ENCODE peak calls at places on chromosomes 5 and 9, in eight cellular contexts. D, Q, E, V, X, G, F and H are unnamed samples.

GRCh38 chr5:92332039-92332438 is 948.9 kb upstream of the ARRDC3 start:
- DNase-seq in X (peak; percentile 47), V (no peak), F (no peak), G (no peak), E (no peak), D (no peak), Q (no peak), H (peak; percentile 44)

GRCh38 chr9:76887003-76887821 is 18.7 kb downstream of the PRUNE2 start:
- DNase-seq in Q (no peak), V (no peak), G (no peak), D (peak; percentile 58), E (no peak), F (no peak), X (no peak), H (no peak)

GRCh38 chr5:75051217-75051751 is 1.1 kb downstream of the GCNT4 start:
- DNase-seq in Q (no peak), F (no peak), G (peak; percentile 38), E (no peak), V (no peak), X (no peak), D (peak; percentile 67), H (peak; percentile 18)

GRCh38 chr5:75716715-75717081 is 539 bp downstream of the POC5 start:
- DNase-seq in D (no peak), G (no peak), V (no peak), Q (no peak), F (no peak), X (no peak), E (no peak), H (no peak)

GRCh38 chr5:98769006-98769255 is 4.5 kb upstream of the RGMB start:
- DNase-seq in Q (no peak), G (no peak), E (no peak), V (peak; percentile 45), D (peak; percentile 76), F (no peak), X (peak; percentile 46), H (no peak)

GRCh38 chr9:16449331-16449730 is 421.1 kb downstream of the BNC2 start:
- DNase-seq in G (no peak), V (no peak), E (no peak), X (no peak), F (no peak), D (no peak), Q (no peak), H (no peak)

GRCh38 chr9:78023003-78023741 is 8.4 kb downstream of the GNAQ start:
- DNase-seq in E (no peak), D (no peak), V (no peak), Q (no peak), X (no peak), F (no peak), G (no peak), H (no peak)

GRCh38 chr5:179242676-179243075 is 102.6 kb downstream of the ADAMTS2 start:
- DNase-seq in Q (no peak), D (peak; percentile 9), F (no peak), V (no peak), E (no peak), X (no peak), G (peak; percentile 19), H (no peak)

GRCh38 chr5:115296130-115296997 is at the start of gene CCDC112:
- DNase-seq in F (peak; percentile 76), D (peak; percentile 94), E (peak; percentile 69), X (peak; percentile 65), Q (no peak), V (peak; percentile 86), G (peak; percentile 90), H (peak; percentile 73)

GRCh38 chr5:84885479-84886258 is 501.0 kb upstream of the EDIL3 start:
- DNase-seq in F (no peak), V (peak; percentile 54), D (no peak), G (no peak), X (peak; percentile 35), Q (no peak), E (no peak), H (peak; percentile 35)

GRCh38 chr5:68479524-68479923 is 264.0 kb downstream of the PIK3R1 start:
- DNase-seq in E (no peak), D (no peak), G (no peak), V (peak; percentile 22), F (no peak), Q (no peak), X (no peak), H (no peak)

GRCh38 chr9:77544491-77545000 is 103.6 kb downstream of the GNA14 start:
- DNase-seq in E (no peak), F (no peak), X (no peak), Q (no peak), G (no peak), V (no peak), D (no peak), H (no peak)

GRCh38 chr5:149794338-149795023 is 64.4 kb downstream of the PPARGC1B start:
- DNase-seq in V (peak; percentile 44), Q (no peak), E (no peak), X (no peak), D (no peak), F (no peak), G (no peak), H (no peak)

GRCh38 chr5:141958113-141958512 is at the start of gene PCDH12:
- DNase-seq in E (no peak), D (peak; percentile 39), G (peak; percentile 53), V (peak; percentile 61), Q (no peak), X (no peak), F (no peak), H (no peak)

GRCh38 chr9:437066-438015 is 222.7 kb downstream of the DOCK8 start:
- DNase-seq in Q (no peak), X (no peak), D (no peak), E (no peak), F (no peak), G (no peak), V (no peak), H (peak; percentile 20)

GRCh38 chr9:104900871-104901270 is 27.1 kb downstream of the ABCA1 start:
- DNase-seq in V (no peak), E (no peak), F (no peak), G (no peak), Q (no peak), D (no peak), X (no peak), H (peak; percentile 48)

GRCh38 chr5:139967353-139967752 is 75.7 kb downstream of the NRG2 start:
- DNase-seq in D (no peak), F (no peak), E (no peak), V (no peak), G (no peak), Q (no peak), X (no peak), H (no peak)

GRCh38 chr9:71985070-71985956 is 73.9 kb downstream of the C9orf85 start:
- DNase-seq in Q (peak; percentile 64), X (peak; percentile 43), D (no peak), F (no peak), V (no peak), E (no peak), G (peak; percentile 70), H (no peak)

GRCh38 chr9:70480405-70480980 is 66.0 kb upstream of the KLF9 start:
- DNase-seq in V (peak; percentile 88), D (peak; percentile 86), Q (no peak), E (no peak), X (peak; percentile 14), F (no peak), G (no peak), H (peak; percentile 49)

GRCh38 chr5:23727271-23727670 is 219.9 kb downstream of the PRDM9 start:
- DNase-seq in V (no peak), G (no peak), Q (no peak), E (no peak), F (no peak), D (no peak), X (no peak), H (no peak)

DNA sequence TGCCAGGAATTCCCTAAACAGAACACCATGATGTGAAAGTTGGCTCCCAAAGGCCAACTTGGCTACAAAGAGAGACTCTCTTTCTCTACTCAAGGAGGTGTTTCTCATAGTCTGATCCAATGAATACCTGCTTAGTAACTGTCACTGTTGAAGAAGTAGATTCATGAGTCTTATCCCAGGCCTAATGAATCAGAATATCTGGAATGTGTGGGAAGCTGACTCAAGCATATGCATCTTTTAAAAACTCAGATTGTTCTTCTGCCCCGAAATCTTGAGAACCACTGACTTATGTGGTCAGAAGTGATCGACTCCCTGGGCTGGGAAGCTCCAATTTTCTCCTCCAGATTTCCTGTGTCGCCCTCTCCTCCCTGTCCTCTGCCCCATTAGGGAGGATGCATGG is 345.6 kb downstream of the PLK2 start:
- DNase-seq in F (no peak), E (no peak), D (no peak), X (peak; percentile 72), V (no peak), G (no peak), Q (no peak), H (peak; percentile 91)
- H3K27ac ChIP-seq in F (peak overlapping the region; percentile 59), E (no peak overlapping the region), D (no peak overlapping the region), X (peak overlapping the region; percentile 69), V (no peak overlapping the region), G (no peak overlapping the region), Q (no peak overlapping the region), H (peak overlapping the region; percentile 58)

GRCh38 chr5:135434591-135435466 is 12.3 kb downstream of the DCANP1 start:
- DNase-seq in X (no peak), Q (no peak), V (no peak), E (no peak), F (no peak), G (peak; percentile 20), D (no peak), H (no peak)
- H3K27ac ChIP-seq in X (no peak overlapping the region), Q (no peak overlapping the region), V (no peak overlapping the region), E (no peak overlapping the region), F (no peak overlapping the region), G (no peak overlapping the region), D (no peak overlapping the region), H (no peak overlapping the region)

DNA sequence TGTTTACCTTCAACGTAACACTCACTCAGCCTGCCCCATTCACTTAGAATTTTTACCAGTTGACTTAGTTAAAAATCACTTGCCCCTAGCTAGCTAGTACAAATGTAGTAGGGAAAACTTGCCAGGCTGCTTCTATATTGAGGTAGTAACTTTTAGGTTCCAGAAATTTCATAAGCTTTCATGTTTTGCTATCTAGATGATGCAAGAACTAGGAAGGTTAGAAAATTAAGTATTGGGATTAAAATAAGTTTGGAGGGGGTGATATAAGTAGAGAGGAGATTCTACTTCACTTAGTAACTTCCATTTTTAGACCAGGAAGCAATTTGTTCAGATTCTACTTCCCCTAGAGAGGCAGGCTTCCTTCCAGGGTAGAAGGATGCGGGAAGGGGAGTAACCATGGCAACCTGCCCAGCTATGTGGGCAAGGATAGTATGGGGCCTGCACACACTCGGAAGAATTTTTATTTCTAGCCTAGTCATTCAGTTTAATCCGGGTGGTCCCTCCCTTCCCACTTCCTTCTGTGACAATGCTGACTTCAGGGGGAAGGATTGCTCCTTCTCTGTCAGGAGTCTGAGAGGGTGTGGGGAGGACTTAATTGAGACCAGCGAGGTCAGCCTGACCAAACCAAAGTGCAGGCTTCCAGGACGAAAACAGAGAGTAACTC is 4.2 kb downstream of the DAB2 start:
- DNase-seq in F (no peak), D (no peak), E (no peak), X (peak; percentile 76), G (no peak), V (peak; percentile 69), Q (no peak), H (no peak)
- H3K27ac ChIP-seq in F (peak overlapping the region; percentile 19), D (no peak overlapping the region), E (no peak overlapping the region), X (peak overlapping the region; percentile 47), G (no peak overlapping the region), V (peak overlapping the region; percentile 90), Q (no peak overlapping the region), H (peak overlapping the region; percentile 64)

DNA sequence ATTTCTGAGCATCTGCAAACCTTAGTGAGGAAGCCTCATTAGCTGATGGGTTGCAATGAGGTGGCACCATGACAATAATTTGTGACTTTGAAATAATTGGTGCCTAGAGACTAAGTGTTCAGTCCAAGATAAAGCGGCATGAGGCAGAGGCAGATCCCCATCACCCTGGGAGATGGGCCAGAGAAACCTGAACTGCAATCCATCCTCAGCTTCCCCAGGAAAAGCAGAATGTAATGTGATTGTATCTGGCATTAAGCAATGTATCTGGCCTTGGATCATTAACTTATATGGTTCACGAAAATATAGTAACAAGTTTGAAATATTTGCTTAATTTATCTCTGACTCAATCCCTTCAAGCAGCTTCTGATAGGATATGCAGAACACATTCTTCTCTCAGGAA is 101.0 kb downstream of the SPOCK1 start:
- DNase-seq in V (no peak), D (no peak), X (no peak), F (no peak), E (no peak), Q (no peak), G (no peak), H (no peak)
- H3K27ac ChIP-seq in V (no peak overlapping the region), D (no peak overlapping the region), X (no peak overlapping the region), F (no peak overlapping the region), E (no peak overlapping the region), Q (no peak overlapping the region), G (no peak overlapping the region), H (no peak overlapping the region)